ENCODE peak calls at places on chromosomes 16 and 17, in six cellular contexts. L is heart left ventricle; H is activated CD8-positive, alpha-beta memory T cell treated with anti-CD3 and anti-CD28 coated beads, Interleukin-2, amount 10 ng/mL, durations not matched to agents 7 days and 5 days; G is omental fat pad; Q is stimulated activated naive B cell treated with anti-CD40 and anti-IgM and Interleukin-4, amounts not matched to agents 10 μg/mL and 1 μg/mL and 100 μg/mL, for 72 hours; N is aorta. P is an unnamed sample.

GRCh38 chr16:22614271-22614947 is 103.7 kb downstream of the NPIPB5 start:
- ATAC-seq in N (no peak), H (no peak), L (no peak), Q (no peak), G (no peak), P (no peak)

GRCh38 chr16:15422222-15422621 is 12.2 kb upstream of the BMERB1 start:
- ATAC-seq in L (no peak), H (no peak), G (no peak), N (no peak), Q (no peak), P (no peak)

GRCh38 chr17:29569245-29569950 is 897 bp downstream of the TP53I13 start:
- ATAC-seq in N (no peak), G (no peak), Q (no peak), H (no peak), L (no peak), P (no peak)

GRCh38 chr17:55263565-55264272 is 1.0 kb upstream of the HLF start:
- ATAC-seq in Q (peak), G (no peak), H (no peak), N (no peak), L (no peak), P (no peak)

GRCh38 chr17:78998311-78999055 is 11.1 kb downstream of the CANT1 start:
- ATAC-seq in Q (no peak), L (peak), G (no peak), H (no peak), N (peak), P (no peak)

GRCh38 chr17:39709998-39710964 is 10.4 kb downstream of the ERBB2 start:
- ATAC-seq in Q (no peak), L (no peak), H (no peak), N (no peak), G (no peak), P (no peak)

GRCh38 chr17:43556292-43556691 is 10.2 kb upstream of the ETV4 start:
- ATAC-seq in H (peak), L (no peak), G (no peak), Q (peak), N (peak), P (no peak)

GRCh38 chr17:30805944-30806456 is 18.5 kb downstream of the CRLF3 start:
- ATAC-seq in Q (no peak), L (no peak), H (no peak), N (no peak), G (no peak), P (no peak)

GRCh38 chr16:68995011-68995504 is 110.4 kb upstream of the HAS3 start:
- ATAC-seq in N (no peak), Q (no peak), L (no peak), H (no peak), G (no peak), P (no peak)

GRCh38 chr17:7426896-7427488 is 1.6 kb downstream of the SPEM2 start:
- ATAC-seq in H (no peak), Q (no peak), N (no peak), L (no peak), G (no peak), P (no peak)

GRCh38 chr17:35257080-35257701 is 14.3 kb downstream of the SLFN5 start:
- ATAC-seq in G (no peak), H (no peak), L (peak), Q (no peak), N (no peak), P (peak)

GRCh38 chr17:36149296-36149820 is 27.1 kb downstream of the TBC1D3B start:
- ATAC-seq in L (peak), N (peak), H (peak), G (no peak), Q (peak), P (peak)

P was measured in gastroesophageal sphincter.